ENCODE peak calls at places on chromosomes 7 and 10, in four cellular contexts. L, B, I and E are unnamed samples.
A peak's percentile ranks its signal among the peaks of the same experiment; 100 is the strongest.

GRCh38 chr10:49272251-49273081 is 26.5 kb upstream of the C10orf71 start:
- DNase-seq in L (no peak), I (peak; percentile 19), B (no peak), E (no peak)

GRCh38 chr7:997404-998395 is 14.7 kb downstream of the CYP2W1 start:
- DNase-seq in L (no peak), B (no peak), I (no peak), E (no peak)

GRCh38 chr7:3606436-3606835 is 305.4 kb downstream of the SDK1 start:
- DNase-seq in I (no peak), B (no peak), L (no peak), E (no peak)

GRCh38 chr10:70771311-70772194 is 13.6 kb downstream of the TBATA start:
- DNase-seq in I (no peak), B (no peak), L (no peak), E (peak; percentile 4)

GRCh38 chr10:121974535-121975294 is at the start of gene NSMCE4A:
- DNase-seq in B (peak; percentile 69), I (peak; percentile 81), L (peak; percentile 91), E (peak; percentile 56)

GRCh38 chr7:70634610-70635068 is 497.3 kb upstream of the GALNT17 start:
- DNase-seq in I (no peak), B (peak; percentile 96), L (peak; percentile 7), E (no peak)

GRCh38 chr7:12456506-12456905 is 52.8 kb upstream of the VWDE start:
- DNase-seq in B (no peak), I (no peak), L (peak; percentile 71), E (no peak)

GRCh38 chr10:131022369-131022768 is 289.2 kb downstream of the TCERG1L start:
- DNase-seq in L (no peak), I (no peak), B (no peak), E (no peak)

GRCh38 chr7:55075464-55075971 is 56.7 kb downstream of the EGFR start:
- DNase-seq in L (no peak), I (no peak), B (no peak), E (no peak)

GRCh38 chr10:6221971-6222751 is 19.4 kb downstream of the PFKFB3 start:
- DNase-seq in B (no peak), I (no peak), L (no peak), E (no peak)

GRCh38 chr7:105007298-105007697 is 6.7 kb upstream of the KMT2E start:
- DNase-seq in B (no peak), L (no peak), I (no peak), E (no peak)

GRCh38 chr7:106369349-106369748 is 84.6 kb upstream of the NAMPT start:
- DNase-seq in I (no peak), B (peak; percentile 78), L (no peak), E (no peak)

GRCh38 chr7:151954866-151955820 is 1.1 kb upstream of the GALNTL5 start:
- DNase-seq in B (no peak), L (peak; percentile 59), I (no peak), E (no peak)

GRCh38 chr7:105224884-105225651 is 163.7 kb downstream of the SRPK2 start:
- DNase-seq in B (peak; percentile 94), L (peak; percentile 82), I (peak; percentile 35), E (no peak)

GRCh38 chr7:27105161-27106122 is 3.0 kb upstream of the HOXA2 start:
- DNase-seq in B (peak; percentile 65), I (no peak), L (no peak), E (no peak)

GRCh38 chr7:138226001-138226476 is 149.8 kb downstream of the AKR1D1 start:
- DNase-seq in B (peak; percentile 82), I (no peak), L (peak; percentile 51), E (no peak)

GRCh38 chr10:112536663-112537062 is 89.6 kb downstream of the VTI1A start:
- DNase-seq in I (no peak), L (no peak), B (no peak), E (no peak)

GRCh38 chr10:120943542-120943941 is 92.4 kb downstream of the WDR11 start:
- DNase-seq in I (no peak), L (no peak), B (no peak), E (no peak)

GRCh38 chr7:18357691-18358090 is 137.9 kb upstream of the HDAC9 start:
- DNase-seq in B (no peak), I (no peak), L (peak; percentile 61), E (no peak)

GRCh38 chr10:17227367-17228080 is 517 bp upstream of the VIM start:
- DNase-seq in L (peak; percentile 80), I (peak; percentile 52), B (peak; percentile 62), E (no peak)

GRCh38 chr10:117419921-117420320 is 44.7 kb upstream of the PDZD8 start:
- DNase-seq in I (no peak), L (no peak), B (no peak), E (no peak)

GRCh38 chr10:100038561-100039071 is 28.9 kb upstream of the DNMBP start:
- DNase-seq in L (peak; percentile 14), B (no peak), I (no peak), E (no peak)

GRCh38 chr10:130246113-130246512 is 109.9 kb downstream of the GLRX3 start:
- DNase-seq in B (no peak), I (no peak), L (no peak), E (no peak)

GRCh38 chr10:80535671-80536360 is 1.9 kb upstream of the SH2D4B start:
- DNase-seq in I (peak; percentile 89), L (peak; percentile 59), B (no peak), E (peak; percentile 71)

GRCh38 chr10:79123547-79123963 is 54.8 kb downstream of the ZMIZ1 start:
- DNase-seq in B (peak; percentile 81), L (no peak), I (no peak), E (no peak)

GRCh38 chr7:880450-880849 is 4.1 kb downstream of the GET4 start:
- DNase-seq in L (no peak), B (no peak), I (no peak), E (no peak)

GRCh38 chr7:2803755-2804154 is 40.4 kb downstream of the GNA12 start:
- DNase-seq in I (no peak), L (no peak), B (no peak), E (no peak)

GRCh38 chr7:71716741-71717140 is 584.8 kb downstream of the GALNT17 start:
- DNase-seq in I (no peak), B (no peak), L (no peak), E (no peak)
- TF ChIP-seq CTCF in I (no peak), B (no peak), L (no peak), E (no peak)

GRCh38 chr10:12097791-12098190 is 29.0 kb downstream of the DHTKD1 start:
- DNase-seq in L (no peak), B (no peak), I (no peak), E (no peak)
- TF ChIP-seq CTCF in L (no peak), B (no peak), I (no peak), E (no peak)

GRCh38 chr10:8043569-8044306 is 10.8 kb upstream of the GATA3 start:
- DNase-seq in L (peak; percentile 36), B (no peak), I (peak; percentile 25), E (no peak)
- TF ChIP-seq CTCF in L (no peak), B (no peak), I (no peak), E (no peak)

GRCh38 chr7:95201718-95202117 is 122.6 kb downstream of the PON1 start:
- DNase-seq in L (no peak), I (no peak), B (no peak), E (no peak)

GRCh38 chr7:95205821-95206220 is 118.5 kb downstream of the PON1 start:
- DNase-seq in L (peak; percentile 44), B (peak; percentile 84), I (no peak), E (no peak)

GRCh38 chr7:95204618-95205017 is 119.7 kb downstream of the PON1 start:
- DNase-seq in I (no peak), B (no peak), L (no peak), E (no peak)

GRCh38 chr7:95198891-95199290 is 125.4 kb downstream of the PON1 start:
- DNase-seq in B (no peak), I (no peak), L (no peak), E (no peak)

DNA sequence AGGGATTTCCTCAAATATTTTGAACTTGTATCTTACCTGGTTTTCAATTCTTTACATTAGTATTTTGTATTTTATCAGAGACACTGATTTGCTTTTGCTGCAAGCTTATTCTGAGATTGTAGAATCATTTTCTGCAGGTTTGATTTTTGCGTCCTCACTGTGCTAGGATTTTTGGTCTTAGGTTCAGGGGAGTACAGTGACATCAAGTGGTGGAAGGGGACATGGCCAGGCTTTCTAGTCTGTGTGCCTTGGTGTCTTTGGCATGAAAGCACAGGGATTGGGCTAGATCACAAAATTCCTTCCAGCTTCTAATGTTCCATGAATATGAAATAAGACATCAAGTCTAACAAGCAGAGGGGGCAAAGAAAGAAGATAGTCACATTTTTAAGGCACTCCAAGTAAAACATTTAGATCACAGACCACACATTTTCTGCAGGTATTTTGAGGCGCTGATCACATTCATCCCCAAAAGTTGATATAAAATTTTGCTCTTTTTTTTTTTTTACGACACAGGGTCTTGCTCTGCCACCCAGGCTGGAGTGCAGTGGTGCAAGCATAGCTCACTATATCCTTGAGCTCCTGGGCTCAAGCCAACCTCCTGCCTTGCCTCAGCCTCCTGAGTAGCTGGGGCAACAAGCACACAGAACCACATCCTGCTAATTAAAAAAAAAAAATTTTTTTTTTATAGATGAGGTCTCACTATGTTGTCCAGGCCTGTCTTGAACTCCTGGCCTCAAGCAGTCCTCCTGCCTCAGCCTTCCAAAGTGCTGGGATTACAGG is 124.4 kb downstream of the PON1 start:
- DNase-seq in B (peak; percentile 69), I (peak; percentile 13), L (peak; percentile 71), E (no peak)
- TF ChIP-seq CTCF in B (peak; percentile 89), I (no peak), L (peak; percentile 80), E (no peak)

DNA sequence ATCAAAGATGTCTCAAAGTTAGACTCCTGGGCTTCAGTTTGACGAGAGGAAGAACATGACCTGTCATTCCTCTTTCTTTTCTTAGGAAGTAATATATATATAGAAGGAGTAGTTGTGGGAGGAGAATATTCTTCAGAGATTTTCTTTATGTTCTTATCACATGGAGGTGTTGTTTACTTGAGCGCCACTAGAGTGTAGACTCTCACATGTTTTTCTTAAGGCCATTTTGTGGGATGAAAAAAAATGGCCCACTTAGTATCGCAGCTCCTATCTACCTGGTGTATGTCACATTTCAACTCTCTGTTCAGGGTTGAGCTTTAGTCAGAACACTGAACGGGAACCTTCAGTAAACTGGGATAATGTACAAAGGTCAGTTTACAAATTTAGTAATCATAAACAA is 645.2 kb downstream of the PHTF2 start:
- DNase-seq in I (no peak), B (no peak), L (no peak), E (no peak)
- TF ChIP-seq CTCF in I (no peak), B (no peak), L (no peak), E (no peak)

DNA sequence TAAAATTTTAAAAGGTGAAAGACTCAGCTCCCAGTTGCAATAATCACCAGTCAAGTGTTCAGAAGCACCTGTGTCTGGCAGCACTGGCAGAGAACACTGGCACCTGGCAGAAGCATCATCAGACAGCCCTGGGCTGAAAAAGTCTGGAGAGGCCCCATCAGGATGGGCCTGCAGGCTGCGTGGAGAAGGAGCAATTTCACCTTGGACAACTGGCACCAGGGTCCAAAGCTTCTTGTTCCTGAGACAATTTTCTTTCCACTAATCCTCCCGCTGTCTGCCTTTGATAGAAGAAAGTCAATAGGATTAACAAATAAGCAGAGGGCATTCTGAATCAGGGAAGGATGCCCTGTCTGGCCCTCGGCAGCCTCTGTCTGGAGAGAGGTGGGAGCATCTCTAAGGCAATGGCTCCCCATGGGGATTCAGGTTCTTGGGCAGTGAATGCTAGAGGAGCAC is 6.5 kb downstream of the COBL start:
- DNase-seq in L (no peak), B (no peak), I (no peak), E (no peak)
- TF ChIP-seq CTCF in L (no peak), B (no peak), I (no peak), E (no peak)